ENCODE peak calls at places on chromosomes 2 and 18, in seven cellular contexts. D, C, P, R, X, I and W are unnamed samples.
A peak's percentile ranks its signal among the peaks of the same experiment; 100 is the strongest.

GRCh38 chr2:238890131-238890530 is 42.2 kb downstream of the TWIST2 start:
- DNase-seq in D (no peak), C (no peak), P (no peak), R (no peak), X (no peak), I (no peak), W (no peak)

GRCh38 chr2:218368621-218369153 is 12.0 kb downstream of the CATIP start:
- DNase-seq in D (no peak), C (no peak), P (peak; percentile 38), R (no peak), X (peak; percentile 68), I (no peak), W (no peak)

GRCh38 chr2:47357475-47357874 is 45.5 kb upstream of the MSH2 start:
- DNase-seq in D (peak; percentile 50), C (no peak), P (no peak), R (no peak), X (no peak), I (no peak), W (no peak)

GRCh38 chr2:67626076-67626475 is 228.9 kb downstream of the ETAA1 start:
- DNase-seq in D (no peak), C (no peak), P (no peak), R (no peak), X (no peak), I (no peak), W (no peak)

GRCh38 chr18:24176727-24177416 is 38.0 kb downstream of the CABYR start:
- DNase-seq in D (peak; percentile 81), C (no peak), P (peak; percentile 70), R (no peak), X (peak; percentile 83), I (no peak), W (peak; percentile 15)

GRCh38 chr2:5560981-5561380 is 131.2 kb upstream of the SOX11 start:
- DNase-seq in D (no peak), C (no peak), P (no peak), R (no peak), X (no peak), I (no peak), W (no peak)

GRCh38 chr2:193141-193552 is 70.7 kb downstream of the SH3YL1 start:
- DNase-seq in D (no peak), C (no peak), P (no peak), R (no peak), X (no peak), I (no peak), W (no peak)

GRCh38 chr2:133726906-133727305 is 158.6 kb upstream of the NCKAP5 start:
- DNase-seq in D (no peak), C (no peak), P (no peak), R (no peak), X (no peak), I (no peak), W (no peak)

GRCh38 chr2:240993446-240994160 is 4.8 kb upstream of the SNED1 start:
- DNase-seq in D (no peak), C (no peak), P (no peak), R (no peak), X (peak; percentile 21), I (no peak), W (no peak)

GRCh38 chr2:39725401-39725800 is 53.7 kb downstream of the THUMPD2 start:
- DNase-seq in D (no peak), C (no peak), P (no peak), R (no peak), X (no peak), I (no peak), W (no peak)

GRCh38 chr2:88099798-88100488 is 27.9 kb downstream of the FABP1 start:
- DNase-seq in D (no peak), C (no peak), P (peak; percentile 38), R (no peak), X (peak; percentile 96), I (no peak), W (no peak)

GRCh38 chr2:42510191-42510929 is 16.6 kb upstream of the KCNG3 start:
- DNase-seq in D (no peak), C (no peak), P (peak; percentile 70), R (no peak), X (no peak), I (no peak), W (no peak)

GRCh38 chr18:10473152-10473551 is 18.7 kb downstream of the APCDD1 start:
- DNase-seq in D (no peak), C (no peak), P (no peak), R (no peak), X (no peak), I (no peak), W (no peak)

GRCh38 chr2:24771905-24772586 is 21.1 kb downstream of the PTRHD1 start:
- DNase-seq in D (no peak), C (no peak), P (no peak), R (no peak), X (no peak), I (no peak), W (no peak)

GRCh38 chr2:96111257-96111640 is 5.1 kb downstream of the ADRA2B start:
- DNase-seq in D (no peak), C (no peak), P (no peak), R (no peak), X (no peak), I (no peak), W (no peak)

GRCh38 chr2:62998949-62999348 is 51.7 kb upstream of the OTX1 start:
- DNase-seq in D (no peak), C (no peak), P (no peak), R (no peak), X (no peak), I (no peak), W (no peak)

GRCh38 chr2:138632066-138632465 is 130.5 kb downstream of the SPOPL start:
- DNase-seq in D (no peak), C (no peak), P (no peak), R (no peak), X (no peak), I (no peak), W (no peak)

GRCh38 chr2:98134138-98134537 is 47.2 kb downstream of the VWA3B start:
- DNase-seq in D (no peak), C (no peak), P (peak; percentile 82), R (no peak), X (peak; percentile 53), I (no peak), W (no peak)

GRCh38 chr18:2570772-2571199 is 519 bp downstream of the METTL4 start:
- DNase-seq in D (peak; percentile 65), C (no peak), P (no peak), R (peak; percentile 53), X (peak; percentile 77), I (peak; percentile 24), W (peak; percentile 55)

GRCh38 chr2:166167451-166167850 is 39.6 kb upstream of the SCN1A start:
- DNase-seq in D (no peak), C (no peak), P (no peak), R (no peak), X (no peak), I (no peak), W (no peak)

GRCh38 chr18:27668126-27668525 is 483.0 kb upstream of the CHST9 start:
- DNase-seq in D (no peak), C (no peak), P (no peak), R (no peak), X (no peak), I (no peak), W (no peak)

GRCh38 chr2:180890781-180891180 is 89.6 kb upstream of the UBE2E3 start:
- DNase-seq in D (no peak), C (no peak), P (no peak), R (no peak), X (no peak), I (no peak), W (no peak)

GRCh38 chr18:8982416-8983183 is 119.9 kb upstream of the NDUFV2 start:
- DNase-seq in D (peak; percentile 75), C (no peak), P (peak; percentile 45), R (no peak), X (no peak), I (peak; percentile 58), W (no peak)

GRCh38 chr2:25330937-25331336 is 10.8 kb downstream of the DNMT3A start:
- DNase-seq in D (no peak), C (no peak), P (no peak), R (no peak), X (no peak), I (no peak), W (no peak)

GRCh38 chr18:58416704-58417683 is 211.9 kb downstream of the ALPK2 start:
- DNase-seq in D (no peak), C (no peak), P (no peak), R (no peak), X (no peak), I (no peak), W (no peak)

GRCh38 chr18:42578781-42579180 is 536.7 kb downstream of the RIT2 start:
- DNase-seq in D (no peak), C (no peak), P (no peak), R (no peak), X (no peak), I (no peak), W (no peak)

GRCh38 chr18:67926929-67927864 is 410.7 kb upstream of the DSEL start:
- DNase-seq in D (no peak), C (no peak), P (no peak), R (no peak), X (no peak), I (no peak), W (no peak)

GRCh38 chr2:111236027-111236426 is 115.3 kb downstream of the BCL2L11 start:
- DNase-seq in D (no peak), C (no peak), P (no peak), R (no peak), X (no peak), I (no peak), W (no peak)

GRCh38 chr2:1750935-1751767 is 6.8 kb upstream of the PXDN start:
- DNase-seq in D (peak; percentile 29), C (no peak), P (peak; percentile 18), R (no peak), X (peak; percentile 88), I (peak; percentile 83), W (peak; percentile 42)

GRCh38 chr2:238498188-238498587 is 71.5 kb downstream of the ASB1 start:
- DNase-seq in D (no peak), C (no peak), P (no peak), R (no peak), X (peak; percentile 8), I (no peak), W (no peak)

GRCh38 chr2:217900010-217900779 is 102.6 kb downstream of the TNS1 start:
- DNase-seq in D (no peak), C (no peak), P (peak; percentile 27), R (no peak), X (no peak), I (no peak), W (peak; percentile 50)